ENCODE peak calls at places on chromosomes 11 and 22, in four cellular contexts. L is activated CD4-positive, alpha-beta memory T cell treated with anti-CD3 and anti-CD28 coated beads, Interleukin-2, amount 10 ng/mL, durations not matched to agents 7 days and 5 days; E is globus pallidus; J is CD8-positive, alpha-beta memory T cell. U is an unnamed sample.

GRCh38 chr11:103539166-103539565 is 429.9 kb downstream of the DYNC2H1 start:
- DNase-seq in L (no peak), E (no peak), J (no peak), U (no peak)

GRCh38 chr22:47631571-47632102 is 869.2 kb downstream of the TBC1D22A start:
- DNase-seq in L (no peak), J (no peak), E (no peak), U (peak)

GRCh38 chr11:33830903-33831648 is 56.8 kb upstream of the FBXO3 start:
- DNase-seq in J (no peak), L (no peak), E (no peak), U (no peak)

GRCh38 chr22:35467788-35468187 is 67.8 kb downstream of the MCM5 start:
- DNase-seq in E (peak), J (no peak), L (no peak), U (no peak)

GRCh38 chr11:110907629-110908028 is 195.4 kb upstream of the ARHGAP20 start:
- DNase-seq in J (no peak), E (no peak), L (no peak), U (peak)

GRCh38 chr22:38674888-38675287 is 6.9 kb upstream of the TOMM22 start:
- DNase-seq in J (no peak), E (peak), L (no peak), U (no peak)

GRCh38 chr11:108593910-108594434 is 404 bp upstream of the EXPH5 start:
- DNase-seq in J (no peak), E (no peak), L (no peak), U (no peak)

GRCh38 chr11:126104420-126104819 is 41.8 kb upstream of the CDON start:
- DNase-seq in J (no peak), L (no peak), E (no peak), U (no peak)

GRCh38 chr11:47850337-47850736 is 2.2 kb upstream of the NUP160 start:
- DNase-seq in E (no peak), J (no peak), L (no peak), U (no peak)

GRCh38 chr11:110613526-110613925 is 98.7 kb downstream of the ARHGAP20 start:
- DNase-seq in L (no peak), E (no peak), J (no peak), U (no peak)

GRCh38 chr11:31706357-31706756 is 104.8 kb downstream of the PAX6 start:
- DNase-seq in L (no peak), J (no peak), E (no peak), U (no peak)

GRCh38 chr11:78234006-78234405 is 45.3 kb downstream of the USP35 start:
- DNase-seq in L (no peak), J (no peak), E (no peak), U (no peak)

GRCh38 chr11:2612884-2613571 is 86.8 kb downstream of the KCNQ1OT1 start:
- DNase-seq in L (no peak), E (no peak), J (no peak), U (no peak)

U was measured in activated CD8-positive, alpha-beta T cell treated with anti-CD3 and anti-CD28 coated beads, Interleukin-2, amount 10 ng/mL, durations not matched to agents 7 days and 5 days.